ENCODE peak calls at places on chromosome 19, in eight cellular contexts. N is AG09309, D is body of pancreas, B is EH, W is astrocyte of the spinal cord, Q is right lobe of liver, P is cardiac fibroblast, I is MV-4-11. A is an unnamed sample.
A peak's percentile ranks its signal among the peaks of the same experiment; 100 is the strongest.

GRCh38 chr19:54390942-54391577 is 24.2 kb upstream of the TTYH1 start:
- DNase-seq in N (peak; percentile 25), D (peak; percentile 62), B (peak; percentile 56), W (peak; percentile 53), Q (no peak), P (peak; percentile 73), I (peak; percentile 67), A (peak; percentile 40)

GRCh38 chr19:3407556-3408516 is 41.5 kb downstream of the NFIC start:
- DNase-seq in N (no peak), D (peak; percentile 74), B (no peak), W (peak; percentile 51), Q (no peak), P (no peak), I (no peak), A (no peak)

GRCh38 chr19:42282810-42283247 is 13.8 kb downstream of the CIC start:
- DNase-seq in N (no peak), D (no peak), B (no peak), W (no peak), Q (no peak), P (no peak), I (no peak), A (no peak)

GRCh38 chr19:44904426-44904994 is 1.1 kb upstream of the APOE start:
- DNase-seq in N (no peak), D (no peak), B (no peak), W (no peak), Q (no peak), P (no peak), I (peak; percentile 32), A (no peak)

GRCh38 chr19:16951529-16951928 is 62.7 kb downstream of the F2RL3 start:
- DNase-seq in N (no peak), D (no peak), B (no peak), W (no peak), Q (no peak), P (no peak), I (no peak), A (no peak)

GRCh38 chr19:46350029-46350757 is 3.3 kb downstream of the PPP5C start:
- DNase-seq in N (no peak), D (no peak), B (no peak), W (no peak), Q (no peak), P (no peak), I (no peak), A (no peak)

GRCh38 chr19:3575260-3575741 is 2.6 kb downstream of the HMG20B start:
- DNase-seq in N (no peak), D (no peak), B (peak; percentile 23), W (peak; percentile 41), Q (no peak), P (peak; percentile 51), I (peak; percentile 44), A (no peak)

GRCh38 chr19:14515501-14516047 is 2.6 kb downstream of the DNAJB1 start:
- DNase-seq in N (no peak), D (no peak), B (peak; percentile 67), W (no peak), Q (peak; percentile 64), P (no peak), I (no peak), A (no peak)

GRCh38 chr19:52336976-52337375 is 933 bp downstream of the ZNF610 start:
- DNase-seq in N (no peak), D (no peak), B (no peak), W (no peak), Q (no peak), P (peak; percentile 9), I (no peak), A (peak; percentile 16)

GRCh38 chr19:15379996-15380647 is 535 bp upstream of the AKAP8 start:
- DNase-seq in N (no peak), D (peak; percentile 49), B (peak; percentile 57), W (peak; percentile 34), Q (no peak), P (peak; percentile 39), I (peak; percentile 48), A (peak; percentile 53)

GRCh38 chr19:12936582-12936981 is 1.8 kb upstream of the CALR start:
- DNase-seq in N (no peak), D (no peak), B (no peak), W (no peak), Q (no peak), P (no peak), I (no peak), A (no peak)

GRCh38 chr19:6161271-6161850 is 25.9 kb downstream of the ACSBG2 start:
- DNase-seq in N (no peak), D (no peak), B (no peak), W (no peak), Q (no peak), P (peak; percentile 3), I (peak; percentile 97), A (no peak)

GRCh38 chr19:19355606-19356139 is 35.0 kb downstream of the MAU2 start:
- DNase-seq in N (no peak), D (no peak), B (no peak), W (no peak), Q (no peak), P (no peak), I (no peak), A (no peak)

GRCh38 chr19:46372901-46373572 is 26.1 kb downstream of the PPP5C start:
- DNase-seq in N (no peak), D (peak; percentile 45), B (peak; percentile 12), W (peak; percentile 29), Q (peak; percentile 17), P (peak; percentile 67), I (no peak), A (no peak)

GRCh38 chr19:48674921-48675824 is 2.4 kb upstream of the NTN5 start:
- DNase-seq in N (no peak), D (peak; percentile 91), B (peak; percentile 85), W (peak; percentile 76), Q (peak; percentile 79), P (peak; percentile 86), I (peak; percentile 80), A (peak; percentile 80)

GRCh38 chr19:3171894-3172679 is 6.5 kb upstream of the S1PR4 start:
- DNase-seq in N (no peak), D (no peak), B (no peak), W (no peak), Q (no peak), P (no peak), I (no peak), A (no peak)

GRCh38 chr19:13012390-13012689 is 17.1 kb downstream of the NFIX start:
- DNase-seq in N (no peak), D (no peak), B (no peak), W (no peak), Q (no peak), P (no peak), I (no peak), A (no peak)

GRCh38 chr19:31140717-31141116 is 208.5 kb downstream of the TSHZ3 start:
- DNase-seq in N (no peak), D (no peak), B (peak; percentile 82), W (peak; percentile 72), Q (no peak), P (peak; percentile 76), I (no peak), A (peak; percentile 59)

A was measured in LHCN-M2.